ENCODE peak calls at places on chromosome 20, in six cellular contexts. H, Y, S, R, X and T are unnamed samples.

GRCh38 chr20:32682508-32682987 is 8.8 kb upstream of the C20orf203 start:
- DNase-seq in S (no peak), H (no peak), R (no peak), Y (no peak), X (no peak), T (no peak)

GRCh38 chr20:62675156-62675871 is 33.0 kb downstream of the SLCO4A1 start:
- DNase-seq in H (no peak), S (no peak), Y (no peak), R (no peak), X (peak), T (no peak)

GRCh38 chr20:19960745-19961144 is 56.4 kb upstream of the NAA20 start:
- DNase-seq in Y (no peak), H (no peak), S (no peak), R (no peak), X (no peak), T (no peak)

GRCh38 chr20:46746972-46747371 is 37.5 kb downstream of the SLC2A10 start:
- DNase-seq in Y (peak), S (no peak), H (peak), X (no peak), R (no peak), T (no peak)

GRCh38 chr20:37839432-37839827 is 63.5 kb upstream of the VSTM2L start:
- DNase-seq in S (no peak), R (no peak), H (no peak), X (no peak), Y (no peak), T (no peak)

GRCh38 chr20:17786221-17786718 is 86.5 kb downstream of the BANF2 start:
- DNase-seq in X (no peak), H (no peak), Y (peak), S (no peak), R (no peak), T (no peak)

GRCh38 chr20:52217689-52218395 is 26.3 kb upstream of the ZFP64 start:
- DNase-seq in H (no peak), R (no peak), Y (no peak), S (no peak), X (no peak), T (no peak)

GRCh38 chr20:62321521-62321948 is 18.7 kb downstream of the ADRM1 start:
- DNase-seq in H (peak), Y (peak), R (no peak), S (peak), X (peak), T (peak)

GRCh38 chr20:45372646-45373352 is 5.3 kb downstream of the TP53TG5 start:
- DNase-seq in R (no peak), S (no peak), H (no peak), Y (no peak), X (peak), T (no peak)

GRCh38 chr20:25295386-25296093 is 47.7 kb downstream of the PYGB start:
- DNase-seq in S (no peak), R (no peak), H (no peak), Y (no peak), X (peak), T (no peak)

GRCh38 chr20:51368461-51369211 is 173.9 kb downstream of the NFATC2 start:
- DNase-seq in S (no peak), Y (no peak), R (no peak), H (no peak), X (no peak), T (no peak)

GRCh38 chr20:34074101-34074760 is 37.8 kb downstream of the EIF2S2 start:
- DNase-seq in Y (no peak), R (no peak), S (no peak), H (no peak), X (no peak), T (no peak)

GRCh38 chr20:56554869-56555268 is 21.8 kb downstream of the FAM209B start:
- DNase-seq in R (no peak), H (peak), Y (peak), S (peak), X (peak), T (peak)

GRCh38 chr20:13298692-13299373 is 77.8 kb downstream of the ISM1 start:
- DNase-seq in R (no peak), H (no peak), X (no peak), Y (no peak), S (no peak), T (peak)

GRCh38 chr20:5989539-5989938 is 39.1 kb downstream of the MCM8 start:
- DNase-seq in R (no peak), H (no peak), S (no peak), Y (no peak), X (no peak), T (no peak)

GRCh38 chr20:3409417-3409816 is 1.9 kb upstream of the DNAAF9 start:
- DNase-seq in S (no peak), Y (no peak), X (no peak), H (no peak), R (no peak), T (no peak)

GRCh38 chr20:52003976-52004375 is 187.6 kb downstream of the ZFP64 start:
- DNase-seq in S (no peak), X (no peak), H (no peak), Y (no peak), R (no peak), T (no peak)

GRCh38 chr20:31560900-31561598 is 44.0 kb upstream of the ID1 start:
- DNase-seq in Y (peak), S (no peak), R (no peak), H (peak), X (no peak), T (no peak)

GRCh38 chr20:32524871-32525501 is 60.1 kb downstream of the NOL4L start:
- DNase-seq in S (no peak), R (no peak), X (no peak), H (no peak), Y (no peak), T (no peak)

GRCh38 chr20:23995905-23996666 is 7.5 kb upstream of the GGTLC1 start:
- DNase-seq in S (peak), Y (peak), R (no peak), H (peak), X (peak), T (peak)

GRCh38 chr20:18019068-18019467 is 38.6 kb downstream of the OVOL2 start:
- DNase-seq in S (peak), H (no peak), Y (peak), X (no peak), R (no peak), T (peak)

GRCh38 chr20:37954626-37955025 is 51.7 kb downstream of the VSTM2L start:
- DNase-seq in X (no peak), R (no peak), Y (no peak), H (no peak), S (no peak), T (no peak)

GRCh38 chr20:36106606-36107005 is 47.9 kb upstream of the EPB41L1 start:
- DNase-seq in H (no peak), X (no peak), R (no peak), S (no peak), Y (no peak), T (no peak)

GRCh38 chr20:62596486-62596885 is 45.8 kb upstream of the SLCO4A1 start:
- DNase-seq in S (no peak), H (no peak), R (no peak), X (no peak), Y (no peak), T (no peak)

GRCh38 chr20:51906049-51906448 is 103.7 kb upstream of the SALL4 start:
- DNase-seq in S (no peak), H (no peak), R (no peak), X (no peak), Y (no peak), T (no peak)

GRCh38 chr20:35385733-35386132 is 26.0 kb downstream of the UQCC1 start:
- DNase-seq in S (no peak), X (no peak), H (no peak), Y (peak), R (no peak), T (no peak)

GRCh38 chr20:32179515-32179914 is 28.0 kb downstream of the PLAGL2 start:
- DNase-seq in Y (no peak), X (no peak), S (no peak), R (no peak), H (no peak), T (no peak)

GRCh38 chr20:41551011-41551705 is 67.0 kb downstream of the CHD6 start:
- DNase-seq in H (no peak), R (no peak), X (no peak), S (peak), Y (no peak), T (peak)
- TF ChIP-seq CTCF in H (no peak), R (no peak), X (no peak), S (no peak), Y (no peak), T (no peak)

DNA sequence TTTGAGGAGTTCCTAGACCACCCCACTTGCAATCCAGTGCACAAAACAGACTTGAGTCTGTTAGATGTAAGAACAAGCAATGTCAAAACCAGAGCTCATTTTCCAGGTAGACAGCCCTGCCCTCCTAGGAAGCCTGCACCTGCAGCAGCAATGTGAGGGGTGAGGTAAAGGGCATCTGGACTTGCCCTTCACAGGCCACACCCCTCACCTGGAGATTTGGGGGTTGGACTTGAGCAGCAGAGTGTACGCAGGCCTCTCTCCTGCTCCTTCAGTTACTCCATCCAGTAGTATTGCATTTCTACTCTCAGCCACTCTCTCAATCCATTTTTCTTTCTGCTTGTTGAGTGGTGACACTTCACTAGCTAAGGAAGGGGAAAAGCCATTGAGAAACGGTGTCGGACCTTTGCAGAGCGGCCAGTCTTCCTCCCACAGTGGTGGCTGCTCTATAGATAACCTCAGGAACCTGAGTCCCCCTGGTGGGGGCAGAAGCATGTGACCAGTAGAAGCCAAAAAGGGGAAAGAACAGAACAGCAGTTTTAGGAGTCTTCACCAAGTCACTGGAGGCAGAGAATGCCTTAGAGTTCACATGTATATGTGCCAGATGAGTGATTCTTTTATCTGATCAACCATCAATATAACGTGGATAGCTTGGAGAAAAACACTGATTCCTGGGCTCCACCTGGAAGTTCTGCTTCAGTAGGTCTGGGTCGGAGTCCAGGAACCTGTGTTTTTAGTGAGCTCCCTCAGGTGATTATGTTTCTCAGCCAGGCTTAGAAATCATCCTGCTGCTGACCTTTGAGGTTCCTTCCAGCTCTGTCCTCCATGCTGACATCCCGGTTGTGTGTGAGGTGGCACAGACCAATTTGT is 28.0 kb downstream of the ARFGEF2 start:
- DNase-seq in X (no peak), H (no peak), Y (no peak), S (no peak), R (no peak), T (no peak)
- TF ChIP-seq CTCF in X (peak), H (no peak), Y (peak), S (no peak), R (peak), T (no peak)

DNA sequence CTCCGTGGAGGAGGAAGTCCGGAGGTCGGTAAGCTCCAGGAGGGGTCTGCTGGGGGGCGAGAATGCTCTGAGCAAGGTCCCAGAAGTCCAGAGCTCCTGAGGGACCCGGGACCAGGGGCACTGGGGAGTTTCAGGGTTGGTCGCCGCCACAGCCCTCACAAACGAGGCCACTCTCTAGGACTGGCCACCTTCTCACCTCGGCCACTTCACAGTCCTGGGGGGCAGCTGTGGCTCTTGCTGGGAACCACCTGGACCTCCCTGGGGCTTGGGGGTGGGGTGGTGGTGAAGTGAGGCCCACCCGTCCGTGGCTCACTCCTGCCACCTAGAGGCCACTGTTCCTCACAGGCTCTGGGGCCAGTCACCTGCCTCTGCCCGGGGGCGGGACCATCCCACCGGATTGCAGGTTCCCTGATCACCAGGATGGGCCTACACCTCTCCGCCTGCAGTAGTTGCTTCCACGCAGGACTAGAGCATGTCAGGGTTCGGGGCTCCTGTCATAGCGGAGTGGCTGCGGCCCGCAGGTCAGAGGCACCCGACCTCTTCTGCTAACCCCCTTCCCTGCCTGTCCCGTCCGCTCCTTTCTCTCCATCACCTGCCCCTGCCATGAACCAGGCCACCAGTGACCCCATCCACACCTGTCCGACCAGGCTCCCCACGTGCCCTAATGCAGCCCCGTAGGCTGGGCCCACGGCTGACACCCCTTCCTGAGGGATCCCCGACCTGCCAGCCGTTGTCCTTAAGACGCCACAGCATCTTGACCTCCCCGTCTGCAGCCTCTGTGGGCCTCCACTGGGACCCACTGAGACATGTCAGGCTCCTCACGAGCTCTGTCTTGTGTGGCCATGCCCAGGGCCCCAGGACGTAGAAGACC is 5.1 kb upstream of the TCEA2 start:
- DNase-seq in Y (peak), X (peak), H (peak), R (peak), S (peak), T (peak)
- TF ChIP-seq CTCF in Y (peak), X (peak), H (peak), R (peak), S (peak), T (peak)

GRCh38 chr20:47785321-47785899 is at the start of gene SULF2:
- DNase-seq in H (peak), Y (no peak), X (peak), R (peak), S (no peak), T (peak)

GRCh38 chr20:47786763-47787107 is 1.5 kb upstream of the SULF2 start:
- DNase-seq in X (no peak), S (no peak), Y (no peak), H (no peak), R (no peak), T (no peak)

GRCh38 chr20:47784256-47784598 is 1.1 kb downstream of the SULF2 start:
- DNase-seq in Y (no peak), H (no peak), S (no peak), R (no peak), X (no peak), T (no peak)

GRCh38 chr20:47784599-47785320 is 521 bp downstream of the SULF2 start:
- DNase-seq in R (peak), S (no peak), H (peak), Y (peak), X (peak), T (peak)

GRCh38 chr20:47785900-47786762 is 850 bp upstream of the SULF2 start:
- DNase-seq in S (peak), X (peak), R (peak), Y (peak), H (peak), T (peak)
- TF ChIP-seq CTCF in S (peak), X (peak), R (peak), Y (peak), H (peak), T (peak)

GRCh38 chr20:11672959-11673358 is 244.7 kb upstream of the BTBD3 start:
- DNase-seq in X (no peak), R (no peak), H (no peak), S (no peak), Y (no peak), T (no peak)

GRCh38 chr20:11682285-11682684 is 235.4 kb upstream of the BTBD3 start:
- DNase-seq in S (no peak), R (no peak), H (no peak), X (no peak), Y (no peak), T (no peak)

GRCh38 chr20:11675920-11676617 is 241.6 kb upstream of the BTBD3 start:
- DNase-seq in Y (no peak), X (no peak), H (no peak), R (no peak), S (no peak), T (no peak)

GRCh38 chr20:11677445-11678235 is 240.1 kb upstream of the BTBD3 start:
- DNase-seq in R (no peak), H (no peak), S (no peak), X (no peak), Y (no peak), T (no peak)

GRCh38 chr20:11676618-11677289 is 240.9 kb upstream of the BTBD3 start:
- DNase-seq in Y (peak), X (peak), H (peak), S (peak), R (peak), T (no peak)
- TF ChIP-seq CTCF in Y (peak), X (peak), H (peak), S (peak), R (peak), T (peak)